ENCODE peak calls at places on chromosomes 1 and 21, in eight cellular contexts. One of them, this sample, is unnamed.

GRCh38 chr1:211476200-211476849 is 15.6 kb downstream of the RD3 start:
- DNase-seq in GM23338: peak
- DNase-seq in CD8-positive, alpha-beta T cell: peak
- DNase-seq in psoas muscle: peak
- DNase-seq in coronary artery: no peak
- DNase-seq in esophagus muscularis mucosa: no peak
- DNase-seq in HFF-Myc: peak
- DNase-seq in tibial artery: no peak
- DNase-seq in this sample: peak

GRCh38 chr1:7485086-7485780 is 285.9 kb upstream of the VAMP3 start:
- DNase-seq in GM23338: no peak
- DNase-seq in CD8-positive, alpha-beta T cell: no peak
- DNase-seq in psoas muscle: no peak
- DNase-seq in coronary artery: no peak
- DNase-seq in esophagus muscularis mucosa: no peak
- DNase-seq in HFF-Myc: no peak
- DNase-seq in tibial artery: no peak
- DNase-seq in this sample: no peak

GRCh38 chr1:59697138-59697811 is 117.5 kb upstream of the HOOK1 start:
- DNase-seq in GM23338: no peak
- DNase-seq in CD8-positive, alpha-beta T cell: no peak
- DNase-seq in psoas muscle: no peak
- DNase-seq in coronary artery: no peak
- DNase-seq in esophagus muscularis mucosa: no peak
- DNase-seq in HFF-Myc: no peak
- DNase-seq in tibial artery: no peak
- DNase-seq in this sample: no peak

GRCh38 chr1:157156058-157156541 is 17.9 kb upstream of the ETV3 start:
- DNase-seq in GM23338: peak
- DNase-seq in CD8-positive, alpha-beta T cell: peak
- DNase-seq in psoas muscle: peak
- DNase-seq in coronary artery: no peak
- DNase-seq in esophagus muscularis mucosa: no peak
- DNase-seq in HFF-Myc: no peak
- DNase-seq in tibial artery: peak
- DNase-seq in this sample: no peak

GRCh38 chr1:183810756-183811155 is 5.8 kb downstream of the RGL1 start:
- DNase-seq in GM23338: no peak
- DNase-seq in CD8-positive, alpha-beta T cell: no peak
- DNase-seq in psoas muscle: no peak
- DNase-seq in coronary artery: no peak
- DNase-seq in esophagus muscularis mucosa: no peak
- DNase-seq in HFF-Myc: no peak
- DNase-seq in tibial artery: no peak
- DNase-seq in this sample: no peak

GRCh38 chr1:67664048-67664447 is 21.0 kb upstream of the GADD45A start:
- DNase-seq in GM23338: no peak
- DNase-seq in CD8-positive, alpha-beta T cell: no peak
- DNase-seq in psoas muscle: no peak
- DNase-seq in coronary artery: no peak
- DNase-seq in esophagus muscularis mucosa: no peak
- DNase-seq in HFF-Myc: no peak
- DNase-seq in tibial artery: no peak
- DNase-seq in this sample: no peak

GRCh38 chr1:178918955-178919354 is 48.1 kb upstream of the ANGPTL1 start:
- DNase-seq in GM23338: no peak
- DNase-seq in CD8-positive, alpha-beta T cell: no peak
- DNase-seq in psoas muscle: no peak
- DNase-seq in coronary artery: no peak
- DNase-seq in esophagus muscularis mucosa: no peak
- DNase-seq in HFF-Myc: no peak
- DNase-seq in tibial artery: no peak
- DNase-seq in this sample: no peak

GRCh38 chr1:183278736-183279591 is 92.9 kb downstream of the LAMC2 start:
- DNase-seq in GM23338: no peak
- DNase-seq in CD8-positive, alpha-beta T cell: no peak
- DNase-seq in psoas muscle: no peak
- DNase-seq in coronary artery: no peak
- DNase-seq in esophagus muscularis mucosa: no peak
- DNase-seq in HFF-Myc: no peak
- DNase-seq in tibial artery: no peak
- DNase-seq in this sample: no peak

GRCh38 chr1:36829066-36829465 is 205.2 kb downstream of the GRIK3 start:
- DNase-seq in GM23338: no peak
- DNase-seq in CD8-positive, alpha-beta T cell: no peak
- DNase-seq in psoas muscle: no peak
- DNase-seq in coronary artery: no peak
- DNase-seq in esophagus muscularis mucosa: no peak
- DNase-seq in HFF-Myc: no peak
- DNase-seq in tibial artery: no peak
- DNase-seq in this sample: no peak

GRCh38 chr21:41197582-41197981 is 29.6 kb downstream of the BACE2 start:
- DNase-seq in GM23338: no peak
- DNase-seq in CD8-positive, alpha-beta T cell: no peak
- DNase-seq in psoas muscle: no peak
- DNase-seq in coronary artery: no peak
- DNase-seq in esophagus muscularis mucosa: no peak
- DNase-seq in HFF-Myc: no peak
- DNase-seq in tibial artery: no peak
- DNase-seq in this sample: no peak

GRCh38 chr1:200386416-200386815 is 23.4 kb downstream of the ZNF281 start:
- DNase-seq in GM23338: no peak
- DNase-seq in CD8-positive, alpha-beta T cell: no peak
- DNase-seq in psoas muscle: no peak
- DNase-seq in coronary artery: no peak
- DNase-seq in esophagus muscularis mucosa: no peak
- DNase-seq in HFF-Myc: no peak
- DNase-seq in tibial artery: no peak
- DNase-seq in this sample: no peak

GRCh38 chr1:219049411-219049943 is 124.2 kb upstream of the LYPLAL1 start:
- DNase-seq in GM23338: no peak
- DNase-seq in CD8-positive, alpha-beta T cell: no peak
- DNase-seq in psoas muscle: no peak
- DNase-seq in coronary artery: no peak
- DNase-seq in esophagus muscularis mucosa: no peak
- DNase-seq in HFF-Myc: no peak
- DNase-seq in tibial artery: no peak
- DNase-seq in this sample: no peak

GRCh38 chr1:7454052-7454815 is 316.9 kb upstream of the VAMP3 start:
- DNase-seq in GM23338: peak
- DNase-seq in CD8-positive, alpha-beta T cell: no peak
- DNase-seq in psoas muscle: no peak
- DNase-seq in coronary artery: no peak
- DNase-seq in esophagus muscularis mucosa: no peak
- DNase-seq in HFF-Myc: no peak
- DNase-seq in tibial artery: no peak
- DNase-seq in this sample: no peak

GRCh38 chr1:40627987-40628902 is 37.2 kb downstream of the RIMS3 start:
- DNase-seq in GM23338: no peak
- DNase-seq in CD8-positive, alpha-beta T cell: no peak
- DNase-seq in psoas muscle: no peak
- DNase-seq in coronary artery: peak
- DNase-seq in esophagus muscularis mucosa: no peak
- DNase-seq in HFF-Myc: no peak
- DNase-seq in tibial artery: peak
- DNase-seq in this sample: no peak

GRCh38 chr1:17569200-17570139 is 30.0 kb downstream of the ARHGEF10L start:
- DNase-seq in GM23338: no peak
- DNase-seq in CD8-positive, alpha-beta T cell: no peak
- DNase-seq in psoas muscle: peak
- DNase-seq in coronary artery: peak
- DNase-seq in esophagus muscularis mucosa: peak
- DNase-seq in HFF-Myc: peak
- DNase-seq in tibial artery: peak
- DNase-seq in this sample: peak

GRCh38 chr1:115182012-115182715 is 92.9 kb upstream of the TSPAN2 start:
- DNase-seq in GM23338: no peak
- DNase-seq in CD8-positive, alpha-beta T cell: no peak
- DNase-seq in psoas muscle: no peak
- DNase-seq in coronary artery: no peak
- DNase-seq in esophagus muscularis mucosa: no peak
- DNase-seq in HFF-Myc: no peak
- DNase-seq in tibial artery: no peak
- DNase-seq in this sample: no peak

GRCh38 chr1:44660176-44660575 is 14.1 kb downstream of the TMEM53 start:
- DNase-seq in GM23338: no peak
- DNase-seq in CD8-positive, alpha-beta T cell: no peak
- DNase-seq in psoas muscle: peak
- DNase-seq in coronary artery: no peak
- DNase-seq in esophagus muscularis mucosa: no peak
- DNase-seq in HFF-Myc: no peak
- DNase-seq in tibial artery: no peak
- DNase-seq in this sample: no peak

GRCh38 chr1:162177126-162177525 is 107.6 kb downstream of the NOS1AP start:
- DNase-seq in GM23338: no peak
- DNase-seq in CD8-positive, alpha-beta T cell: no peak
- DNase-seq in psoas muscle: no peak
- DNase-seq in coronary artery: no peak
- DNase-seq in esophagus muscularis mucosa: no peak
- DNase-seq in HFF-Myc: no peak
- DNase-seq in tibial artery: no peak
- DNase-seq in this sample: no peak

GRCh38 chr1:235127774-235128452 is 724 bp downstream of the TOMM20 start:
- DNase-seq in GM23338: no peak
- DNase-seq in CD8-positive, alpha-beta T cell: no peak
- DNase-seq in psoas muscle: no peak
- DNase-seq in coronary artery: no peak
- DNase-seq in esophagus muscularis mucosa: no peak
- DNase-seq in HFF-Myc: no peak
- DNase-seq in tibial artery: no peak
- DNase-seq in this sample: no peak

GRCh38 chr1:84689514-84690396 is 506 bp downstream of the SSX2IP start:
- DNase-seq in GM23338: peak
- DNase-seq in CD8-positive, alpha-beta T cell: no peak
- DNase-seq in psoas muscle: peak
- DNase-seq in coronary artery: peak
- DNase-seq in esophagus muscularis mucosa: peak
- DNase-seq in HFF-Myc: no peak
- DNase-seq in tibial artery: peak
- DNase-seq in this sample: no peak

GRCh38 chr1:208942394-208942793 is 641.1 kb upstream of the CAMK1G start:
- DNase-seq in GM23338: no peak
- DNase-seq in CD8-positive, alpha-beta T cell: no peak
- DNase-seq in psoas muscle: no peak
- DNase-seq in coronary artery: no peak
- DNase-seq in esophagus muscularis mucosa: no peak
- DNase-seq in HFF-Myc: no peak
- DNase-seq in tibial artery: no peak
- DNase-seq in this sample: no peak

GRCh38 chr1:14108356-14109275 is 408.6 kb downstream of the PRDM2 start:
- DNase-seq in GM23338: no peak
- DNase-seq in CD8-positive, alpha-beta T cell: no peak
- DNase-seq in psoas muscle: no peak
- DNase-seq in coronary artery: no peak
- DNase-seq in esophagus muscularis mucosa: peak
- DNase-seq in HFF-Myc: no peak
- DNase-seq in tibial artery: no peak
- DNase-seq in this sample: no peak

GRCh38 chr1:197180252-197180878 is 33.9 kb upstream of the ASPM start:
- DNase-seq in GM23338: peak
- DNase-seq in CD8-positive, alpha-beta T cell: no peak
- DNase-seq in psoas muscle: no peak
- DNase-seq in coronary artery: no peak
- DNase-seq in esophagus muscularis mucosa: no peak
- DNase-seq in HFF-Myc: peak
- DNase-seq in tibial artery: no peak
- DNase-seq in this sample: no peak
- TF ChIP-seq CTCF in GM23338: peak
- TF ChIP-seq CTCF in CD8-positive, alpha-beta T cell: peak
- TF ChIP-seq CTCF in psoas muscle: peak
- TF ChIP-seq CTCF in coronary artery: peak
- TF ChIP-seq CTCF in esophagus muscularis mucosa: peak
- TF ChIP-seq CTCF in HFF-Myc: peak
- TF ChIP-seq CTCF in tibial artery: peak
- TF ChIP-seq CTCF in this sample: peak

GRCh38 chr1:213979751-213980605 is 7.8 kb upstream of the PROX1 start:
- DNase-seq in GM23338: peak
- DNase-seq in CD8-positive, alpha-beta T cell: no peak
- DNase-seq in psoas muscle: no peak
- DNase-seq in coronary artery: no peak
- DNase-seq in esophagus muscularis mucosa: no peak
- DNase-seq in HFF-Myc: no peak
- DNase-seq in tibial artery: no peak
- DNase-seq in this sample: no peak
- TF ChIP-seq CTCF in GM23338: peak
- TF ChIP-seq CTCF in CD8-positive, alpha-beta T cell: no peak
- TF ChIP-seq CTCF in psoas muscle: no peak
- TF ChIP-seq CTCF in coronary artery: no peak
- TF ChIP-seq CTCF in esophagus muscularis mucosa: no peak
- TF ChIP-seq CTCF in HFF-Myc: no peak
- TF ChIP-seq CTCF in tibial artery: no peak
- TF ChIP-seq CTCF in this sample: no peak

GRCh38 chr21:16592399-16592798 is 862.6 kb downstream of the USP25 start:
- DNase-seq in GM23338: no peak
- DNase-seq in CD8-positive, alpha-beta T cell: no peak
- DNase-seq in psoas muscle: no peak
- DNase-seq in coronary artery: no peak
- DNase-seq in esophagus muscularis mucosa: no peak
- DNase-seq in HFF-Myc: no peak
- DNase-seq in tibial artery: no peak
- DNase-seq in this sample: no peak
- TF ChIP-seq CTCF in GM23338: no peak
- TF ChIP-seq CTCF in CD8-positive, alpha-beta T cell: no peak
- TF ChIP-seq CTCF in psoas muscle: no peak
- TF ChIP-seq CTCF in coronary artery: no peak
- TF ChIP-seq CTCF in esophagus muscularis mucosa: no peak
- TF ChIP-seq CTCF in HFF-Myc: no peak
- TF ChIP-seq CTCF in tibial artery: no peak
- TF ChIP-seq CTCF in this sample: no peak

DNA sequence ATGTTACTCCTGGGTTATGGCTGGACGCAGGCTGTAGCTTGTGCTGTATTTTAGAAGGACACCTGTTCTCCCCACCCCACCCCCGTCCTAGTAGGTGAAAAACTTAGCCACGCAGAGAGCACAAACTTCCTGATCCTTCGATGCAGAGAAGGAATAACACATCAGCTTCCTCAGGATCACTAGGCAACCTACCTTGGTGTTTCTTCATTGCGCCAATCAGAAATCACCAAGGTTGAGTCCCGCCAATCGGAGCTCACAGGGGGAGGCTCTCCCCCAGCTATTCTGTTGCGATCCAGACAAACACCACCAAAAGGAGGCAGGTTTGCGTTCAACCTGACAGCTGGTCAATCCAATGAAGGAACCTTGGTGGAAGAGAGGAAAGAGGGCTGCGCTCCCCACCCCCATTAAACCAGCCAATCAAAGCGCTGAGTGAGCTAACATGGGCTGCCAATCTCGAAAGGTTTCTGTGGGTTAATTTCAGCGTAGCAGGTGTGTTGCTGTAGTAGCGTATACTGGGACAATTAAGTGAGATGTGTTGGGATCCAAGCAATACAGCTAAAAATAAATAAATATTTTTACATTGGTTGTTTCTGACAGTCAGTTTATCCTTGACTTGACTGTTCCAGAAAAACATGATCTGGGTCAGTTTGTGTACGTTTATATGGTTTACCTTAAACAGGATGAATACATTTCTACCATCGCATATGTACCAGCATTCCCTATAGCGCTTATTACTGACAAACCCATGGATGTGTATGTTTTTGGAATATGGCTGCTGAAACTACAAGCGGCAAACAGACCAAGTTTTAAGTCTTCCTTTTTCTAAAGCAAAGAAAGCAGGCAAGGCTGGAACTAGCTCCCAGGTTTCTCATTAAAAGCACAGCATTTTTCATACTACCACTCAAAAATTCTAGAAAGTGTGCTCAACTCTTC is at the start of gene GOLPH3L:
- DNase-seq in GM23338: peak
- DNase-seq in CD8-positive, alpha-beta T cell: peak
- DNase-seq in psoas muscle: peak
- DNase-seq in coronary artery: peak
- DNase-seq in esophagus muscularis mucosa: peak
- DNase-seq in HFF-Myc: peak
- DNase-seq in tibial artery: peak
- DNase-seq in this sample: peak
- TF ChIP-seq CTCF in GM23338: no peak
- TF ChIP-seq CTCF in CD8-positive, alpha-beta T cell: no peak
- TF ChIP-seq CTCF in psoas muscle: peak
- TF ChIP-seq CTCF in coronary artery: no peak
- TF ChIP-seq CTCF in esophagus muscularis mucosa: no peak
- TF ChIP-seq CTCF in HFF-Myc: peak
- TF ChIP-seq CTCF in tibial artery: no peak
- TF ChIP-seq CTCF in this sample: peak